ENCODE peak calls at places on chromosomes 7 and 10, in five cellular contexts. One of them, this sample, is unnamed.

GRCh38 chr10:27635290-27635689 is 110.3 kb downstream of the MKX start:
- DNase-seq in mucosa of gallbladder: no peak
- DNase-seq in activated CD8-positive, alpha-beta memory T cell treated with anti-CD3 and anti-CD28 coated beads for 1 hour: no peak
- DNase-seq in T-helper 2 cell: no peak
- DNase-seq in KBM-7: no peak
- DNase-seq in this sample: no peak

GRCh38 chr10:70255329-70256299 is 22.4 kb upstream of the PPA1 start:
- DNase-seq in mucosa of gallbladder: no peak
- DNase-seq in activated CD8-positive, alpha-beta memory T cell treated with anti-CD3 and anti-CD28 coated beads for 1 hour: no peak
- DNase-seq in T-helper 2 cell: peak; percentile 32
- DNase-seq in KBM-7: peak; percentile 48
- DNase-seq in this sample: no peak

GRCh38 chr7:128000854-128001265 is 30.4 kb downstream of the LRRC4 start:
- DNase-seq in mucosa of gallbladder: no peak
- DNase-seq in activated CD8-positive, alpha-beta memory T cell treated with anti-CD3 and anti-CD28 coated beads for 1 hour: no peak
- DNase-seq in T-helper 2 cell: no peak
- DNase-seq in KBM-7: no peak
- DNase-seq in this sample: no peak

GRCh38 chr7:110347091-110347490 is 743.8 kb upstream of the LRRN3 start:
- DNase-seq in mucosa of gallbladder: no peak
- DNase-seq in activated CD8-positive, alpha-beta memory T cell treated with anti-CD3 and anti-CD28 coated beads for 1 hour: no peak
- DNase-seq in T-helper 2 cell: no peak
- DNase-seq in KBM-7: no peak
- DNase-seq in this sample: no peak

GRCh38 chr7:157630301-157630853 is 293.6 kb downstream of the DNAJB6 start:
- DNase-seq in mucosa of gallbladder: no peak
- DNase-seq in activated CD8-positive, alpha-beta memory T cell treated with anti-CD3 and anti-CD28 coated beads for 1 hour: no peak
- DNase-seq in T-helper 2 cell: no peak
- DNase-seq in KBM-7: no peak
- DNase-seq in this sample: no peak

GRCh38 chr7:46208635-46209525 is 287.8 kb upstream of the IGFBP3 start:
- DNase-seq in mucosa of gallbladder: no peak
- DNase-seq in activated CD8-positive, alpha-beta memory T cell treated with anti-CD3 and anti-CD28 coated beads for 1 hour: no peak
- DNase-seq in T-helper 2 cell: no peak
- DNase-seq in KBM-7: no peak
- DNase-seq in this sample: no peak

GRCh38 chr10:21733710-21734109 is 199.7 kb downstream of the MLLT10 start:
- DNase-seq in mucosa of gallbladder: no peak
- DNase-seq in activated CD8-positive, alpha-beta memory T cell treated with anti-CD3 and anti-CD28 coated beads for 1 hour: no peak
- DNase-seq in T-helper 2 cell: no peak
- DNase-seq in KBM-7: no peak
- DNase-seq in this sample: no peak

GRCh38 chr10:22657566-22658190 is 56.7 kb downstream of the PIP4K2A start:
- DNase-seq in mucosa of gallbladder: no peak
- DNase-seq in activated CD8-positive, alpha-beta memory T cell treated with anti-CD3 and anti-CD28 coated beads for 1 hour: no peak
- DNase-seq in T-helper 2 cell: no peak
- DNase-seq in KBM-7: no peak
- DNase-seq in this sample: no peak

GRCh38 chr10:80408198-80409085 is at the start of gene PRXL2A:
- DNase-seq in mucosa of gallbladder: peak; percentile 86
- DNase-seq in activated CD8-positive, alpha-beta memory T cell treated with anti-CD3 and anti-CD28 coated beads for 1 hour: peak; percentile 71
- DNase-seq in T-helper 2 cell: peak; percentile 79
- DNase-seq in KBM-7: no peak
- DNase-seq in this sample: peak; percentile 46

GRCh38 chr10:131247873-131248272 is 63.6 kb downstream of the TCERG1L start:
- DNase-seq in mucosa of gallbladder: no peak
- DNase-seq in activated CD8-positive, alpha-beta memory T cell treated with anti-CD3 and anti-CD28 coated beads for 1 hour: no peak
- DNase-seq in T-helper 2 cell: no peak
- DNase-seq in KBM-7: no peak
- DNase-seq in this sample: no peak

GRCh38 chr7:91514591-91514990 is 250.4 kb downstream of the FZD1 start:
- DNase-seq in mucosa of gallbladder: no peak
- DNase-seq in activated CD8-positive, alpha-beta memory T cell treated with anti-CD3 and anti-CD28 coated beads for 1 hour: no peak
- DNase-seq in T-helper 2 cell: no peak
- DNase-seq in KBM-7: no peak
- DNase-seq in this sample: no peak

GRCh38 chr7:137934941-137935848 is 66.7 kb downstream of the CREB3L2 start:
- DNase-seq in mucosa of gallbladder: no peak
- DNase-seq in activated CD8-positive, alpha-beta memory T cell treated with anti-CD3 and anti-CD28 coated beads for 1 hour: no peak
- DNase-seq in T-helper 2 cell: peak; percentile 53
- DNase-seq in KBM-7: peak; percentile 31
- DNase-seq in this sample: no peak

GRCh38 chr10:63286754-63287264 is 153.7 kb downstream of the NRBF2 start:
- DNase-seq in mucosa of gallbladder: no peak
- DNase-seq in activated CD8-positive, alpha-beta memory T cell treated with anti-CD3 and anti-CD28 coated beads for 1 hour: no peak
- DNase-seq in T-helper 2 cell: no peak
- DNase-seq in KBM-7: no peak
- DNase-seq in this sample: no peak

GRCh38 chr7:66118603-66119002 is 4.0 kb downstream of the CRCP start:
- DNase-seq in mucosa of gallbladder: no peak
- DNase-seq in activated CD8-positive, alpha-beta memory T cell treated with anti-CD3 and anti-CD28 coated beads for 1 hour: no peak
- DNase-seq in T-helper 2 cell: peak; percentile 18
- DNase-seq in KBM-7: no peak
- DNase-seq in this sample: no peak

GRCh38 chr10:19021162-19021561 is 27.4 kb upstream of the MALRD1 start:
- DNase-seq in mucosa of gallbladder: no peak
- DNase-seq in activated CD8-positive, alpha-beta memory T cell treated with anti-CD3 and anti-CD28 coated beads for 1 hour: no peak
- DNase-seq in T-helper 2 cell: no peak
- DNase-seq in KBM-7: no peak
- DNase-seq in this sample: no peak

GRCh38 chr10:74384615-74385213 is 233.7 kb downstream of the ADK start:
- DNase-seq in mucosa of gallbladder: no peak
- DNase-seq in activated CD8-positive, alpha-beta memory T cell treated with anti-CD3 and anti-CD28 coated beads for 1 hour: no peak
- DNase-seq in T-helper 2 cell: no peak
- DNase-seq in KBM-7: no peak
- DNase-seq in this sample: no peak

GRCh38 chr7:34823650-34824258 is 165.7 kb downstream of the NPSR1 start:
- DNase-seq in mucosa of gallbladder: peak; percentile 66
- DNase-seq in activated CD8-positive, alpha-beta memory T cell treated with anti-CD3 and anti-CD28 coated beads for 1 hour: peak; percentile 37
- DNase-seq in T-helper 2 cell: peak; percentile 53
- DNase-seq in KBM-7: peak; percentile 39
- DNase-seq in this sample: no peak

GRCh38 chr7:140667476-140667875 is 5.3 kb upstream of the ADCK2 start:
- DNase-seq in mucosa of gallbladder: no peak
- DNase-seq in activated CD8-positive, alpha-beta memory T cell treated with anti-CD3 and anti-CD28 coated beads for 1 hour: no peak
- DNase-seq in T-helper 2 cell: no peak
- DNase-seq in KBM-7: no peak
- DNase-seq in this sample: no peak

GRCh38 chr7:51187941-51188340 is 128.7 kb downstream of the COBL start:
- DNase-seq in mucosa of gallbladder: no peak
- DNase-seq in activated CD8-positive, alpha-beta memory T cell treated with anti-CD3 and anti-CD28 coated beads for 1 hour: no peak
- DNase-seq in T-helper 2 cell: no peak
- DNase-seq in KBM-7: no peak
- DNase-seq in this sample: no peak

GRCh38 chr10:110698340-110698739 is 54.2 kb downstream of the RBM20 start:
- DNase-seq in mucosa of gallbladder: no peak
- DNase-seq in activated CD8-positive, alpha-beta memory T cell treated with anti-CD3 and anti-CD28 coated beads for 1 hour: no peak
- DNase-seq in T-helper 2 cell: no peak
- DNase-seq in KBM-7: no peak
- DNase-seq in this sample: no peak

GRCh38 chr10:52318822-52319464 is 4.9 kb downstream of the DKK1 start:
- DNase-seq in mucosa of gallbladder: no peak
- DNase-seq in activated CD8-positive, alpha-beta memory T cell treated with anti-CD3 and anti-CD28 coated beads for 1 hour: no peak
- DNase-seq in T-helper 2 cell: no peak
- DNase-seq in KBM-7: no peak
- DNase-seq in this sample: no peak

GRCh38 chr10:13894412-13895093 is 307.8 kb downstream of the PRPF18 start:
- DNase-seq in mucosa of gallbladder: no peak
- DNase-seq in activated CD8-positive, alpha-beta memory T cell treated with anti-CD3 and anti-CD28 coated beads for 1 hour: no peak
- DNase-seq in T-helper 2 cell: no peak
- DNase-seq in KBM-7: no peak
- DNase-seq in this sample: no peak

GRCh38 chr10:112802411-112803060 is 147.5 kb upstream of the TCF7L2 start:
- DNase-seq in mucosa of gallbladder: no peak
- DNase-seq in activated CD8-positive, alpha-beta memory T cell treated with anti-CD3 and anti-CD28 coated beads for 1 hour: no peak
- DNase-seq in T-helper 2 cell: no peak
- DNase-seq in KBM-7: no peak
- DNase-seq in this sample: no peak

GRCh38 chr7:125602441-125602840 is 672.8 kb upstream of the POT1 start:
- DNase-seq in mucosa of gallbladder: no peak
- DNase-seq in activated CD8-positive, alpha-beta memory T cell treated with anti-CD3 and anti-CD28 coated beads for 1 hour: no peak
- DNase-seq in T-helper 2 cell: no peak
- DNase-seq in KBM-7: no peak
- DNase-seq in this sample: no peak

This sample was measured in GDM1.